ENCODE peak calls at places on chromosomes 12 and 14, in four cellular contexts. N is kidney glomerular epithelial cell; F is naive thymus-derived CD8-positive, alpha-beta T cell; X is HuH-7.5. H is an unnamed sample.

GRCh38 chr12:724194-724855 is 28.1 kb upstream of the WNK1 start:
- DNase-seq in N (no peak), F (peak), X (no peak), H (no peak)

GRCh38 chr14:100359881-100360280 is 36.7 kb downstream of the SLC25A47 start:
- DNase-seq in N (no peak), F (no peak), X (no peak), H (no peak)

GRCh38 chr14:55780156-55780946 is 200.3 kb downstream of the KTN1 start:
- DNase-seq in N (peak), F (no peak), X (no peak), H (no peak)

GRCh38 chr14:91228112-91229004 is 16.1 kb downstream of the GPR68 start:
- DNase-seq in N (peak), F (peak), X (no peak), H (peak)

GRCh38 chr14:35155962-35156361 is 33.6 kb downstream of the PRORP start:
- DNase-seq in N (no peak), F (no peak), X (no peak), H (no peak)

GRCh38 chr12:3339221-3339620 is 151.8 kb upstream of the PRMT8 start:
- DNase-seq in N (no peak), F (no peak), X (no peak), H (no peak)

GRCh38 chr12:5808956-5809355 is 136.1 kb downstream of the ANO2 start:
- DNase-seq in N (peak), F (no peak), X (no peak), H (no peak)

GRCh38 chr12:6326316-6326959 is 15.4 kb downstream of the TNFRSF1A start:
- DNase-seq in N (peak), F (no peak), X (peak), H (no peak)

GRCh38 chr14:22339277-22339676 is 249.7 kb downstream of the DAD1 start:
- DNase-seq in N (no peak), F (no peak), X (no peak), H (no peak)

GRCh38 chr12:52969828-52970569 is 21.1 kb downstream of the KRT18 start:
- DNase-seq in N (no peak), F (no peak), X (no peak), H (no peak)